ENCODE peak calls at places on chromosome 19, in seven cellular contexts. M is astrocyte, Q is PC-3, L is GM23248, I is HCT116, J is neural progenitor cell, T is MM.1S. U is an unnamed sample.

GRCh38 chr19:15303105-15303780 is 29.1 kb downstream of the BRD4 start:
- DNase-seq in T (no peak), J (no peak), I (no peak), Q (peak; percentile 45), M (no peak), L (peak; percentile 58), U (peak; percentile 51)

GRCh38 chr19:57302020-57302465 is 18.2 kb upstream of the ZNF543 start:
- DNase-seq in J (no peak), L (peak; percentile 98), M (peak; percentile 83), I (no peak), Q (peak; percentile 94), T (no peak), U (peak; percentile 88)

GRCh38 chr19:23957660-23958281 is 43.1 kb downstream of the ZNF726 start:
- DNase-seq in J (no peak), Q (peak; percentile 94), M (peak; percentile 81), L (peak; percentile 79), T (no peak), I (peak; percentile 7), U (peak; percentile 85)

GRCh38 chr19:43658001-43658400 is 12.0 kb downstream of the PLAUR start:
- DNase-seq in I (no peak), M (no peak), J (no peak), L (no peak), T (no peak), Q (no peak), U (no peak)

GRCh38 chr19:46775642-46776258 is 12.6 kb downstream of the SLC1A5 start:
- DNase-seq in Q (no peak), J (no peak), T (no peak), L (no peak), I (no peak), M (no peak), U (no peak)

GRCh38 chr19:33868076-33868735 is 71.5 kb downstream of the KCTD15 start:
- DNase-seq in J (no peak), T (no peak), M (no peak), Q (no peak), I (no peak), L (peak; percentile 24), U (peak; percentile 6)

GRCh38 chr19:16594131-16594586 is 21.9 kb upstream of the SLC35E1 start:
- DNase-seq in M (no peak), I (no peak), J (no peak), L (no peak), Q (no peak), T (peak; percentile 78), U (no peak)

GRCh38 chr19:46659151-46660007 is 1.6 kb downstream of the DACT3 start:
- DNase-seq in J (peak; percentile 77), Q (no peak), T (no peak), M (no peak), L (peak; percentile 53), I (no peak), U (no peak)

GRCh38 chr19:47723573-47723923 is 10.3 kb downstream of the EHD2 start:
- DNase-seq in I (no peak), L (peak; percentile 88), M (peak; percentile 92), Q (peak; percentile 64), T (no peak), J (no peak), U (peak; percentile 93)

GRCh38 chr19:11138659-11139526 is 16.7 kb downstream of the SPC24 start:
- DNase-seq in M (peak; percentile 65), L (peak; percentile 93), Q (peak; percentile 89), J (peak; percentile 78), T (no peak), I (no peak), U (peak; percentile 83)

GRCh38 chr19:12769689-12770088 is 5.7 kb downstream of the HOOK2 start:
- DNase-seq in J (peak; percentile 92), I (no peak), L (no peak), M (no peak), Q (no peak), T (peak; percentile 78), U (no peak)

GRCh38 chr19:46863818-46864629 is 3.2 kb downstream of the ARHGAP35 start:
- DNase-seq in J (peak; percentile 82), L (peak; percentile 47), M (peak; percentile 90), Q (peak; percentile 73), I (no peak), T (no peak), U (peak; percentile 57)

GRCh38 chr19:29530549-29531457 is 5.0 kb downstream of the VSTM2B start:
- DNase-seq in I (no peak), M (no peak), L (no peak), J (peak; percentile 54), T (no peak), Q (no peak), U (no peak)

GRCh38 chr19:40443930-40444180 is 280 bp downstream of the SERTAD3 start:
- DNase-seq in I (no peak), T (no peak), M (no peak), J (no peak), L (no peak), Q (no peak), U (no peak)

GRCh38 chr19:3179739-3180293 is 1.2 kb downstream of the S1PR4 start:
- DNase-seq in T (no peak), J (no peak), Q (no peak), L (no peak), M (no peak), I (no peak), U (no peak)

GRCh38 chr19:49333426-49334288 is 1.5 kb upstream of the CD37 start:
- DNase-seq in L (peak; percentile 61), I (no peak), M (no peak), Q (no peak), T (peak; percentile 43), J (no peak), U (no peak)

GRCh38 chr19:30785728-30786127 is 413.5 kb downstream of the ZNF536 start:
- DNase-seq in L (peak; percentile 28), J (no peak), T (no peak), Q (no peak), I (no peak), M (no peak), U (no peak)

GRCh38 chr19:34041922-34042521 is 130.3 kb upstream of the LSM14A start:
- DNase-seq in T (peak; percentile 37), Q (peak; percentile 68), I (peak; percentile 46), J (peak; percentile 78), L (peak; percentile 74), M (no peak), U (peak; percentile 5)

GRCh38 chr19:33403973-33404304 is 30.4 kb downstream of the CEBPG start:
- DNase-seq in I (no peak), T (no peak), L (no peak), Q (no peak), J (no peak), M (no peak), U (no peak)

GRCh38 chr19:42275517-42275916 is 6.5 kb downstream of the CIC start:
- DNase-seq in I (no peak), T (peak; percentile 2), Q (no peak), J (no peak), L (no peak), M (no peak), U (no peak)

GRCh38 chr19:50449236-50449899 is 16.7 kb downstream of the MYBPC2 start:
- DNase-seq in L (no peak), M (no peak), I (no peak), J (no peak), T (no peak), Q (peak; percentile 21), U (no peak)

GRCh38 chr19:56348289-56348877 is 33.7 kb upstream of the ZSCAN5A start:
- DNase-seq in T (peak; percentile 29), L (peak; percentile 39), M (no peak), Q (peak; percentile 17), I (peak; percentile 22), J (peak; percentile 31), U (no peak)

GRCh38 chr19:48484931-48485612 is 15.9 kb downstream of the CYTH2 start:
- DNase-seq in Q (no peak), T (no peak), I (no peak), J (no peak), M (no peak), L (no peak), U (no peak)

GRCh38 chr19:42394751-42395150 is 4.7 kb upstream of the CNFN start:
- DNase-seq in T (no peak), J (no peak), M (no peak), Q (no peak), L (peak; percentile 57), I (no peak), U (no peak)

DNA sequence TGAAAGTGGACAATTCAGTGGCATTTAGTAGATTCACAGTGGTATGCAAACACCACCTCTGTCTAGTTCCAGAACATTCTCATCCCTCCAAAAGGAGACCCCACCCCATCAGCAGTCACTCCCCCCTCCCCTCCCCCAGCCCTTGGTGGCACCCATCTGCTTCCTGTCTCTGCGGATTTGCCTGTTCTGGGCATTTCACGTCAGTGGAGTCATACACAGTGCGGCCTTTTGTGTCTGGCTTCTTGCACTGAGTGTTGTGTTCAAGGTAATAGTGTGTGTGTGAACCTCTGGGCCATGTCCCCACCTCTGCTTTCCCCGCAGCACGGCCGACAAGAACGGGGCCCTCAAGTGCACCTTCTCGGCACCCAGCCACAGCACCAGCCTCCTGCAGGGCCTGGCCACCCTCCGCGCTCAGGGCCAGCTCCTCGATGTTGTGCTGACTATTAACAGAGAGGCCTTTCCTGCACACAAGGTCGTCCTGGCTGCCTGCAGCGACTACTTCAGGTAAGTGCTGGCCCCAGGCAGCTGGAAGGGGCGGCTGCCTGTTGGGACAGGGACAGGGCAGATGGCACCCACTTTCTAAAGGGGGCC is 19.4 kb upstream of the CRTC1 start:
- DNase-seq in L (no peak), J (no peak), I (no peak), T (no peak), M (no peak), Q (no peak), U (no peak)
- H3K4me2 ChIP-seq in L (no peak overlapping the region), J (no peak overlapping the region), I (no peak overlapping the region), T (no peak overlapping the region), M (no peak overlapping the region), Q (no peak overlapping the region), U (no peak overlapping the region)

GRCh38 chr19:54889566-54889965 is 15.5 kb downstream of the FCAR start:
- DNase-seq in I (no peak), T (no peak), Q (no peak), L (no peak), M (no peak), J (no peak), U (no peak)

GRCh38 chr19:54896036-54896435 is 9.9 kb upstream of the NCR1 start:
- DNase-seq in Q (no peak), L (no peak), J (no peak), T (no peak), I (no peak), M (no peak), U (no peak)

DNA sequence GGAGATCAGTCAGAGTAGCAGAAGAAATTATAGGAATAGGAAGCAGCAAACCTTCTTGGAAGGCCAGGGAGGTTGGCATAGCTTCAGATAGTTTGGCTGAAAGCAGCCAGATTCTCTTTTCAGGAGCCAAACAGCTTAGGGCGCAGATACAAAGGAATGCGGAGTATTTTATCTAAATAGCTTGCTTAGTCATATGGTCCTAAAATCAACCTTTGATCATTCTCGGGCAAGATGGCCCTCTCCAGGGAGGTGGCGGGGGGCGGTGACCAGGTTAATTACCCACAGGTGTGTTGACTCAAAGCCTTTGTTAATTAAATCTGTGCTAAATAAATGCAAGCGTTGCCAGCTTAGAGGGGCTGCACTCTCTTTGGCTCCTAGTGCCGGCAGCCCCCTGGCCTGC is 12.5 kb upstream of the NCR1 start:
- DNase-seq in L (no peak), Q (no peak), I (no peak), T (no peak), M (no peak), J (no peak), U (no peak)
- H3K36me3 ChIP-seq in L (no peaks in the 10 kb centered on the region), Q (no peaks in the 10 kb centered on the region), I (no peaks in the 10 kb centered on the region), T (no peaks in the 10 kb centered on the region), M (no peaks in the 10 kb centered on the region), J (no peaks in the 10 kb centered on the region), U (no peaks in the 10 kb centered on the region)

GRCh38 chr19:51695088-51695487 is 2.0 kb downstream of the SPACA6 start:
- DNase-seq in J (no peak), T (no peak), I (no peak), M (no peak), L (no peak), Q (no peak), U (no peak)
- TF ChIP-seq EZH2 in J (no peak), T (no peak), I (no peak), M (no peak), L (no peak), Q (no peak), U (no peak)

GRCh38 chr19:6138066-6138465 is 2.6 kb downstream of the ACSBG2 start:
- DNase-seq in J (no peak), Q (no peak), I (no peak), L (peak; percentile 20), T (no peak), M (no peak), U (no peak)
- H3K4me2 ChIP-seq in J (no peak overlapping the region), Q (no peak overlapping the region), I (no peak overlapping the region), L (no peak overlapping the region), T (no peak overlapping the region), M (no peak overlapping the region), U (no peak overlapping the region)

U was measured in fibroblast of lung.